ENCODE peak calls at places on chromosomes 6 and 20, in four cellular contexts. U, X, S and R are unnamed samples.

GRCh38 chr6:1613631-1614447 is 4.1 kb downstream of the FOXC1 start:
- DNase-seq in S (no peak), X (no peak), U (peak; percentile 89), R (peak; percentile 80)

GRCh38 chr6:31621991-31622390 is 1.5 kb downstream of the PRRC2A start:
- DNase-seq in U (peak; percentile 33), X (no peak), S (no peak), R (no peak)

GRCh38 chr6:42339991-42340401 is 111.7 kb downstream of the TRERF1 start:
- DNase-seq in S (no peak), X (no peak), U (no peak), R (no peak)

GRCh38 chr6:134169881-134170486 is 117.6 kb upstream of the SLC2A12 start:
- DNase-seq in X (no peak), S (no peak), U (no peak), R (no peak)

GRCh38 chr6:148983986-148984385 is 237.2 kb downstream of the UST start:
- DNase-seq in S (no peak), X (no peak), U (no peak), R (no peak)

GRCh38 chr6:83215131-83216047 is 22.2 kb downstream of the RWDD2A start:
- DNase-seq in S (peak; percentile 44), X (peak; percentile 66), U (peak; percentile 51), R (peak; percentile 49)

GRCh38 chr20:37464173-37464572 is 56.9 kb upstream of the NNAT start:
- DNase-seq in X (no peak), S (no peak), U (no peak), R (no peak)

GRCh38 chr6:7978736-7979135 is 68.1 kb upstream of the TXNDC5 start:
- DNase-seq in X (no peak), S (no peak), U (no peak), R (no peak)

GRCh38 chr6:72580281-72580940 is 41.5 kb upstream of the KCNQ5 start:
- DNase-seq in X (peak; percentile 9), U (peak; percentile 11), S (peak; percentile 52), R (peak; percentile 23)

GRCh38 chr6:43933111-43933885 is 163.3 kb downstream of the VEGFA start:
- DNase-seq in U (peak; percentile 52), S (no peak), X (no peak), R (no peak)

GRCh38 chr20:24745206-24745605 is 203.9 kb upstream of the CST7 start:
- DNase-seq in S (no peak), U (no peak), X (no peak), R (no peak)

GRCh38 chr6:108359901-108360882 is 65.3 kb downstream of the AFG1L start:
- DNase-seq in S (no peak), X (no peak), U (no peak), R (no peak)
- TF ChIP-seq FOXJ3 in S (no peak), X (no peak), U (no peak), R (no peak)

DNA sequence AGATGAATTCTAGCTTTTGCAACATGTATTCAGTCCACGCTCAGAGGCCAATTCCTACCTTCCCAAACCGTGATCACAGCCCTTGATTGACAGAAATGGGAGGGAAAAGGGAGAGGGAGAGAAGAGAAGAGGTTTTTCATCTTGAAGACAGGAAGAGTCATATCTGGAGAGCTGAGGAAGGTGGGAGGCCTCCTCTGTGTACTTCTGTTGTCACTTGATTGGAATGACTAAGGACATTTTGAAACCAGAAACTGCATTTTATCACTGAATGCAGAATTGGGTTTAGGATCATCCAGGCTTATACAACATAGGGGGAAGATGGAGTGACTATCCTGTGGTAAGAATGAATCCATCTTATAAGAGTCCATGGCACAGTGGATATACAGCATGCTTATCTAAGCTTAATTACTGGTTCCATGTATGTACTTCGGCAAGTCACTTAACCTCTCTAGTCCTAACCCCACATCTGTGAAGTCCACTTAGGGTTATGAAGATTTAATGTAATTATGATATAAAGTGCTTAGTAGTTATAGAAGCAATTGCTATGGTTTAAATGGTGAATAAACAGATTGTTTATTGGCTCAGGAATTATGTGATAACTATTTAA is 144.0 kb downstream of the BCKDHB start:
- DNase-seq in S (peak; percentile 17), U (no peak), X (no peak), R (no peak)
- TF ChIP-seq FOXJ3 in S (no peak), U (no peak), X (no peak), R (no peak)

DNA sequence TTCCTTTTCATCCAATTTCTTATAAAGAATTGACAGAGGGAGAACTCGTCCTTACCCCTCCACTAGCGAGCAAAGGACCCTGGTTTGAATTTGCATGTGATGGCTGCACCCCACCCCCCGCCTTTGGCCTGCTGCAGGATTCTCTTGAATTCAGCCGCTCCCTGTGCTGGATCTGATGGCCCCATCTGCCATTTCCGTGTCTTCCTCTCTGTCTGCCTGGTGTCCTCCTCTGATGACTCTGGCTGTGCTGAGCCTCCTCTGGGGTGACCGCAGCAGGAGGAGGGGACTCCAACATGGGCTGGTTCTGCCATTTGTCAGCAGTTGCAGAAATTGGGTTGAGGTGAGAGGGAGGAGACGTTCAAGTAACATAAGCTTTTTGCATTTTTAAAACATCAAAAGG is 188.8 kb downstream of the DLL1 start:
- DNase-seq in U (no peak), S (no peak), X (no peak), R (no peak)
- TF ChIP-seq FOXJ3 in U (no peak), S (no peak), X (no peak), R (no peak)

DNA sequence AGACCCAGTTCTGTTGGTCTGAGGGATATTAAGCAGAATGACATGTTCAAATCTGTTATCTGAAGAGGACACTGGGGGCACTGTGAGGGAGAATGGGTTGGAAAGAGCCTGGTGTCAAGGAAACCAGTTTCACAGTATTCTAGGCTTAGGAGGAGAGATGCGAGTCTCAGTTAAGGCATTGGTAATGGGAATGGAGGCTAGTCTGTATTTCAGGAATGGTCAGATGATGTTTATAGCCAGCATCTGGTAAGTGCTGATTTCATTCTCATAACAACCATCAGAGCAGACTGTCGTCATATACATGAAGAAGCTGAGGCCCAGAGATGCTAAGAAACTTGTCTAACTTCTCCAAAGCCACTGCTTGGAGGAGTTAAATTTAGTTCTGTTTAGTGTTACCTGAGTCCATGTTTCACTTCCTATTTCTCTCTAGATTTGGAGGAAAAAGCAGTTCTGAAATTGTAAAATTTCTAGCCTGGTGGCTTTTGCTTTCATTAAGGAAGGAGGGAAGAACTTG is 242.0 kb downstream of the ARID1B start:
- DNase-seq in U (peak; percentile 30), X (peak; percentile 14), S (no peak), R (no peak)
- TF ChIP-seq FOXJ3 in U (no peak), X (no peak), S (no peak), R (no peak)

GRCh38 chr20:52484438-52484837 is 292.9 kb upstream of the ZFP64 start:
- DNase-seq in S (no peak), X (no peak), U (no peak), R (no peak)
- TF ChIP-seq FOXJ3 in S (no peak), X (no peak), U (no peak), R (no peak)

DNA sequence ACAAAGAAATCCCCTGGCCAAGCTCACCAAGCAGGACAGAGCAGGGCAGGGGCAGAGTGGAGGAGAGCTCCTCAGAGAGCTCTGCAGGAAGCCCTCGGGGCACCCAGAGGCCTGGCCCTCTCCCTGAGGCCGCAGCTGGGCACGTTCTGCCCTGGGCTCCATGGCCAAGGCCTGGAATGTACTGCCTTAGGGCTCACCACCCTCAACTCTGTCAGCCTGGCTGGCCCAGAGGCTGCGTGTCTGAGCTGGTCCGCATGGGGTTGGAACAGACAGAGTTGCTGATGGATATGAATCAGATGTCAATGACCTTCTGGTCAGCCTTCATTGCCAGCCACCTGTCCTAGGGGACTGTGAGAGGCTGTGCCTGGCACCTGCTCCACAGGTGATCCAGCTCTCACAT is 33.3 kb upstream of the PCMTD2 start:
- DNase-seq in U (no peak), S (no peak), X (no peak), R (no peak)
- TF ChIP-seq FOXJ3 in U (no peak), S (no peak), X (no peak), R (no peak)